ENCODE peak calls at places on chromosomes 2 and 18, in eight cellular contexts. One of them, this sample, is unnamed.

GRCh38 chr2:9975805-9976447 is 24.4 kb downstream of the GRHL1 start:
- DNase-seq in stimulated activated CD4-positive, alpha-beta T cell treated with anti-CD3 and anti-CD28 coated beads, Interleukin-1b, Interleukin-23, amount 100 ng/mL, for 24 hours: no peak
- DNase-seq in H1: no peak
- DNase-seq in HTR-8/SVneo: peak
- DNase-seq in AG20443: peak
- DNase-seq in activated T-cell treated with anti-CD3 and anti-CD28 coated beads, Interleukin-2, amount 50 U/mL, for 72 hours: peak
- DNase-seq in adrenal gland: peak
- DNase-seq in CD8-positive, alpha-beta memory T cell: no peak
- DNase-seq in this sample: no peak

GRCh38 chr2:20350105-20350712 is 435 bp downstream of the PUM2 start:
- DNase-seq in stimulated activated CD4-positive, alpha-beta T cell treated with anti-CD3 and anti-CD28 coated beads, Interleukin-1b, Interleukin-23, amount 100 ng/mL, for 24 hours: peak
- DNase-seq in adrenal gland: no peak
- DNase-seq in AG20443: peak
- DNase-seq in H1: peak
- DNase-seq in CD8-positive, alpha-beta memory T cell: peak
- DNase-seq in HTR-8/SVneo: peak
- DNase-seq in activated T-cell treated with anti-CD3 and anti-CD28 coated beads, Interleukin-2, amount 50 U/mL, for 72 hours: peak
- DNase-seq in this sample: no peak

GRCh38 chr18:79771446-79772107 is 26.2 kb upstream of the KCNG2 start:
- DNase-seq in H1: no peak
- DNase-seq in AG20443: no peak
- DNase-seq in activated T-cell treated with anti-CD3 and anti-CD28 coated beads, Interleukin-2, amount 50 U/mL, for 72 hours: no peak
- DNase-seq in CD8-positive, alpha-beta memory T cell: no peak
- DNase-seq in adrenal gland: no peak
- DNase-seq in HTR-8/SVneo: no peak
- DNase-seq in stimulated activated CD4-positive, alpha-beta T cell treated with anti-CD3 and anti-CD28 coated beads, Interleukin-1b, Interleukin-23, amount 100 ng/mL, for 24 hours: no peak
- DNase-seq in this sample: no peak

GRCh38 chr2:177072069-177072468 is 140.5 kb upstream of the HNRNPA3 start:
- DNase-seq in stimulated activated CD4-positive, alpha-beta T cell treated with anti-CD3 and anti-CD28 coated beads, Interleukin-1b, Interleukin-23, amount 100 ng/mL, for 24 hours: no peak
- DNase-seq in HTR-8/SVneo: no peak
- DNase-seq in CD8-positive, alpha-beta memory T cell: no peak
- DNase-seq in AG20443: no peak
- DNase-seq in H1: no peak
- DNase-seq in adrenal gland: no peak
- DNase-seq in activated T-cell treated with anti-CD3 and anti-CD28 coated beads, Interleukin-2, amount 50 U/mL, for 72 hours: no peak
- DNase-seq in this sample: no peak

GRCh38 chr2:226607379-226607778 is 192.2 kb downstream of the IRS1 start:
- DNase-seq in HTR-8/SVneo: no peak
- DNase-seq in stimulated activated CD4-positive, alpha-beta T cell treated with anti-CD3 and anti-CD28 coated beads, Interleukin-1b, Interleukin-23, amount 100 ng/mL, for 24 hours: no peak
- DNase-seq in CD8-positive, alpha-beta memory T cell: no peak
- DNase-seq in adrenal gland: no peak
- DNase-seq in AG20443: no peak
- DNase-seq in H1: no peak
- DNase-seq in activated T-cell treated with anti-CD3 and anti-CD28 coated beads, Interleukin-2, amount 50 U/mL, for 72 hours: no peak
- DNase-seq in this sample: no peak

GRCh38 chr2:24926602-24927252 is 6.7 kb upstream of the ADCY3 start:
- DNase-seq in CD8-positive, alpha-beta memory T cell: no peak
- DNase-seq in stimulated activated CD4-positive, alpha-beta T cell treated with anti-CD3 and anti-CD28 coated beads, Interleukin-1b, Interleukin-23, amount 100 ng/mL, for 24 hours: no peak
- DNase-seq in HTR-8/SVneo: no peak
- DNase-seq in H1: peak
- DNase-seq in AG20443: peak
- DNase-seq in activated T-cell treated with anti-CD3 and anti-CD28 coated beads, Interleukin-2, amount 50 U/mL, for 72 hours: peak
- DNase-seq in adrenal gland: peak
- DNase-seq in this sample: no peak

GRCh38 chr2:25103287-25103871 is 61.5 kb downstream of the EFR3B start:
- DNase-seq in activated T-cell treated with anti-CD3 and anti-CD28 coated beads, Interleukin-2, amount 50 U/mL, for 72 hours: no peak
- DNase-seq in adrenal gland: peak
- DNase-seq in CD8-positive, alpha-beta memory T cell: no peak
- DNase-seq in HTR-8/SVneo: peak
- DNase-seq in H1: no peak
- DNase-seq in stimulated activated CD4-positive, alpha-beta T cell treated with anti-CD3 and anti-CD28 coated beads, Interleukin-1b, Interleukin-23, amount 100 ng/mL, for 24 hours: no peak
- DNase-seq in AG20443: peak
- DNase-seq in this sample: no peak

GRCh38 chr2:163604941-163605555 is 130.8 kb downstream of the FIGN start:
- DNase-seq in CD8-positive, alpha-beta memory T cell: no peak
- DNase-seq in HTR-8/SVneo: peak
- DNase-seq in AG20443: peak
- DNase-seq in adrenal gland: no peak
- DNase-seq in H1: no peak
- DNase-seq in activated T-cell treated with anti-CD3 and anti-CD28 coated beads, Interleukin-2, amount 50 U/mL, for 72 hours: no peak
- DNase-seq in stimulated activated CD4-positive, alpha-beta T cell treated with anti-CD3 and anti-CD28 coated beads, Interleukin-1b, Interleukin-23, amount 100 ng/mL, for 24 hours: no peak
- DNase-seq in this sample: no peak

GRCh38 chr18:26804474-26804873 is 61.0 kb downstream of the AQP4 start:
- DNase-seq in adrenal gland: no peak
- DNase-seq in stimulated activated CD4-positive, alpha-beta T cell treated with anti-CD3 and anti-CD28 coated beads, Interleukin-1b, Interleukin-23, amount 100 ng/mL, for 24 hours: no peak
- DNase-seq in H1: no peak
- DNase-seq in HTR-8/SVneo: no peak
- DNase-seq in activated T-cell treated with anti-CD3 and anti-CD28 coated beads, Interleukin-2, amount 50 U/mL, for 72 hours: no peak
- DNase-seq in AG20443: no peak
- DNase-seq in CD8-positive, alpha-beta memory T cell: no peak
- DNase-seq in this sample: no peak

GRCh38 chr18:57630759-57631660 is 9.4 kb upstream of the NARS1 start:
- DNase-seq in adrenal gland: no peak
- DNase-seq in CD8-positive, alpha-beta memory T cell: no peak
- DNase-seq in H1: no peak
- DNase-seq in AG20443: no peak
- DNase-seq in activated T-cell treated with anti-CD3 and anti-CD28 coated beads, Interleukin-2, amount 50 U/mL, for 72 hours: no peak
- DNase-seq in stimulated activated CD4-positive, alpha-beta T cell treated with anti-CD3 and anti-CD28 coated beads, Interleukin-1b, Interleukin-23, amount 100 ng/mL, for 24 hours: no peak
- DNase-seq in HTR-8/SVneo: no peak
- DNase-seq in this sample: no peak

GRCh38 chr2:113754989-113755689 is 1.3 kb downstream of the SLC35F5 start:
- DNase-seq in activated T-cell treated with anti-CD3 and anti-CD28 coated beads, Interleukin-2, amount 50 U/mL, for 72 hours: no peak
- DNase-seq in CD8-positive, alpha-beta memory T cell: no peak
- DNase-seq in stimulated activated CD4-positive, alpha-beta T cell treated with anti-CD3 and anti-CD28 coated beads, Interleukin-1b, Interleukin-23, amount 100 ng/mL, for 24 hours: no peak
- DNase-seq in adrenal gland: no peak
- DNase-seq in H1: no peak
- DNase-seq in AG20443: no peak
- DNase-seq in HTR-8/SVneo: no peak
- DNase-seq in this sample: no peak

GRCh38 chr18:9147440-9148238 is 11.1 kb downstream of the ANKRD12 start:
- DNase-seq in activated T-cell treated with anti-CD3 and anti-CD28 coated beads, Interleukin-2, amount 50 U/mL, for 72 hours: peak
- DNase-seq in HTR-8/SVneo: peak
- DNase-seq in H1: no peak
- DNase-seq in CD8-positive, alpha-beta memory T cell: peak
- DNase-seq in adrenal gland: peak
- DNase-seq in AG20443: peak
- DNase-seq in stimulated activated CD4-positive, alpha-beta T cell treated with anti-CD3 and anti-CD28 coated beads, Interleukin-1b, Interleukin-23, amount 100 ng/mL, for 24 hours: no peak
- DNase-seq in this sample: no peak

GRCh38 chr18:55868909-55869308 is 280.9 kb upstream of the TCF4 start:
- DNase-seq in HTR-8/SVneo: no peak
- DNase-seq in stimulated activated CD4-positive, alpha-beta T cell treated with anti-CD3 and anti-CD28 coated beads, Interleukin-1b, Interleukin-23, amount 100 ng/mL, for 24 hours: no peak
- DNase-seq in CD8-positive, alpha-beta memory T cell: no peak
- DNase-seq in adrenal gland: no peak
- DNase-seq in H1: no peak
- DNase-seq in AG20443: no peak
- DNase-seq in activated T-cell treated with anti-CD3 and anti-CD28 coated beads, Interleukin-2, amount 50 U/mL, for 72 hours: no peak
- DNase-seq in this sample: no peak

GRCh38 chr2:236968101-236968886 is 117.4 kb upstream of the COPS8 start:
- DNase-seq in CD8-positive, alpha-beta memory T cell: peak
- DNase-seq in stimulated activated CD4-positive, alpha-beta T cell treated with anti-CD3 and anti-CD28 coated beads, Interleukin-1b, Interleukin-23, amount 100 ng/mL, for 24 hours: no peak
- DNase-seq in HTR-8/SVneo: no peak
- DNase-seq in AG20443: no peak
- DNase-seq in adrenal gland: peak
- DNase-seq in activated T-cell treated with anti-CD3 and anti-CD28 coated beads, Interleukin-2, amount 50 U/mL, for 72 hours: peak
- DNase-seq in H1: no peak
- DNase-seq in this sample: no peak

GRCh38 chr2:186459009-186459408 is 27.1 kb upstream of the ZC3H15 start:
- DNase-seq in stimulated activated CD4-positive, alpha-beta T cell treated with anti-CD3 and anti-CD28 coated beads, Interleukin-1b, Interleukin-23, amount 100 ng/mL, for 24 hours: no peak
- DNase-seq in AG20443: no peak
- DNase-seq in CD8-positive, alpha-beta memory T cell: no peak
- DNase-seq in H1: no peak
- DNase-seq in adrenal gland: no peak
- DNase-seq in activated T-cell treated with anti-CD3 and anti-CD28 coated beads, Interleukin-2, amount 50 U/mL, for 72 hours: no peak
- DNase-seq in HTR-8/SVneo: no peak
- DNase-seq in this sample: no peak

GRCh38 chr18:54957295-54957694 is 2.0 kb downstream of the CCDC68 start:
- DNase-seq in CD8-positive, alpha-beta memory T cell: no peak
- DNase-seq in activated T-cell treated with anti-CD3 and anti-CD28 coated beads, Interleukin-2, amount 50 U/mL, for 72 hours: no peak
- DNase-seq in stimulated activated CD4-positive, alpha-beta T cell treated with anti-CD3 and anti-CD28 coated beads, Interleukin-1b, Interleukin-23, amount 100 ng/mL, for 24 hours: no peak
- DNase-seq in HTR-8/SVneo: no peak
- DNase-seq in adrenal gland: no peak
- DNase-seq in H1: no peak
- DNase-seq in AG20443: no peak
- DNase-seq in this sample: no peak

GRCh38 chr2:17821080-17821479 is 4.8 kb downstream of the MSGN1 start:
- DNase-seq in HTR-8/SVneo: no peak
- DNase-seq in H1: peak
- DNase-seq in CD8-positive, alpha-beta memory T cell: no peak
- DNase-seq in stimulated activated CD4-positive, alpha-beta T cell treated with anti-CD3 and anti-CD28 coated beads, Interleukin-1b, Interleukin-23, amount 100 ng/mL, for 24 hours: no peak
- DNase-seq in AG20443: no peak
- DNase-seq in adrenal gland: no peak
- DNase-seq in activated T-cell treated with anti-CD3 and anti-CD28 coated beads, Interleukin-2, amount 50 U/mL, for 72 hours: no peak
- DNase-seq in this sample: no peak

GRCh38 chr2:137888845-137889244 is 75.4 kb upstream of the HNMT start:
- DNase-seq in HTR-8/SVneo: peak
- DNase-seq in stimulated activated CD4-positive, alpha-beta T cell treated with anti-CD3 and anti-CD28 coated beads, Interleukin-1b, Interleukin-23, amount 100 ng/mL, for 24 hours: no peak
- DNase-seq in CD8-positive, alpha-beta memory T cell: no peak
- DNase-seq in activated T-cell treated with anti-CD3 and anti-CD28 coated beads, Interleukin-2, amount 50 U/mL, for 72 hours: no peak
- DNase-seq in adrenal gland: peak
- DNase-seq in AG20443: peak
- DNase-seq in H1: peak
- DNase-seq in this sample: peak

GRCh38 chr2:138321458-138321857 is 180.1 kb upstream of the SPOPL start:
- DNase-seq in adrenal gland: no peak
- DNase-seq in AG20443: no peak
- DNase-seq in activated T-cell treated with anti-CD3 and anti-CD28 coated beads, Interleukin-2, amount 50 U/mL, for 72 hours: no peak
- DNase-seq in H1: no peak
- DNase-seq in stimulated activated CD4-positive, alpha-beta T cell treated with anti-CD3 and anti-CD28 coated beads, Interleukin-1b, Interleukin-23, amount 100 ng/mL, for 24 hours: no peak
- DNase-seq in CD8-positive, alpha-beta memory T cell: no peak
- DNase-seq in HTR-8/SVneo: no peak
- DNase-seq in this sample: no peak

GRCh38 chr18:2411381-2411977 is 159.8 kb downstream of the METTL4 start:
- DNase-seq in AG20443: peak
- DNase-seq in HTR-8/SVneo: peak
- DNase-seq in activated T-cell treated with anti-CD3 and anti-CD28 coated beads, Interleukin-2, amount 50 U/mL, for 72 hours: no peak
- DNase-seq in CD8-positive, alpha-beta memory T cell: no peak
- DNase-seq in H1: no peak
- DNase-seq in adrenal gland: no peak
- DNase-seq in stimulated activated CD4-positive, alpha-beta T cell treated with anti-CD3 and anti-CD28 coated beads, Interleukin-1b, Interleukin-23, amount 100 ng/mL, for 24 hours: no peak
- DNase-seq in this sample: no peak

GRCh38 chr2:75500633-75501032 is 60.1 kb downstream of the EVA1A start:
- DNase-seq in stimulated activated CD4-positive, alpha-beta T cell treated with anti-CD3 and anti-CD28 coated beads, Interleukin-1b, Interleukin-23, amount 100 ng/mL, for 24 hours: no peak
- DNase-seq in adrenal gland: no peak
- DNase-seq in activated T-cell treated with anti-CD3 and anti-CD28 coated beads, Interleukin-2, amount 50 U/mL, for 72 hours: no peak
- DNase-seq in H1: no peak
- DNase-seq in CD8-positive, alpha-beta memory T cell: no peak
- DNase-seq in AG20443: peak
- DNase-seq in HTR-8/SVneo: no peak
- DNase-seq in this sample: no peak

GRCh38 chr18:26438980-26439379 is 109.4 kb downstream of the KCTD1 start:
- DNase-seq in HTR-8/SVneo: no peak
- DNase-seq in H1: no peak
- DNase-seq in activated T-cell treated with anti-CD3 and anti-CD28 coated beads, Interleukin-2, amount 50 U/mL, for 72 hours: no peak
- DNase-seq in AG20443: no peak
- DNase-seq in adrenal gland: no peak
- DNase-seq in stimulated activated CD4-positive, alpha-beta T cell treated with anti-CD3 and anti-CD28 coated beads, Interleukin-1b, Interleukin-23, amount 100 ng/mL, for 24 hours: no peak
- DNase-seq in CD8-positive, alpha-beta memory T cell: no peak
- DNase-seq in this sample: no peak

GRCh38 chr2:128262315-128263253 is 56.1 kb downstream of the HS6ST1 start:
- DNase-seq in stimulated activated CD4-positive, alpha-beta T cell treated with anti-CD3 and anti-CD28 coated beads, Interleukin-1b, Interleukin-23, amount 100 ng/mL, for 24 hours: no peak
- DNase-seq in AG20443: no peak
- DNase-seq in CD8-positive, alpha-beta memory T cell: no peak
- DNase-seq in adrenal gland: peak
- DNase-seq in HTR-8/SVneo: no peak
- DNase-seq in activated T-cell treated with anti-CD3 and anti-CD28 coated beads, Interleukin-2, amount 50 U/mL, for 72 hours: no peak
- DNase-seq in H1: no peak
- DNase-seq in this sample: no peak